ENCODE peak calls at places on chromosome 21, in four cellular contexts. Z, Q, T and V are unnamed samples.

GRCh38 chr21:16193758-16194606 is 464.2 kb downstream of the USP25 start:
- DNase-seq in Z (no peak), Q (no peak), T (peak), V (peak)

GRCh38 chr21:45765375-45765774 is 121.8 kb downstream of the PCBP3 start:
- DNase-seq in Z (no peak), T (no peak), Q (no peak), V (no peak)

GRCh38 chr21:44420416-44421205 is 34.7 kb upstream of the LRRC3 start:
- DNase-seq in Z (no peak), Q (no peak), T (no peak), V (no peak)

GRCh38 chr21:26093094-26093493 is 77.5 kb downstream of the APP start:
- DNase-seq in Z (no peak), Q (no peak), T (no peak), V (no peak)

GRCh38 chr21:43360441-43361126 is 66.3 kb downstream of the SIK1 start:
- DNase-seq in Q (no peak), T (no peak), Z (no peak), V (no peak)

GRCh38 chr21:45557611-45558043 is 15.4 kb upstream of the SLC19A1 start:
- DNase-seq in T (no peak), Q (no peak), Z (no peak), V (no peak)

GRCh38 chr21:36155603-36156338 is 853 bp upstream of the DOP1B start:
- DNase-seq in Z (no peak), T (no peak), Q (no peak), V (no peak)

GRCh38 chr21:46486481-46487000 is 27.9 kb downstream of the DIP2A start:
- DNase-seq in T (no peak), Z (no peak), Q (no peak), V (no peak)

GRCh38 chr21:45322960-45323461 is 35.3 kb upstream of the POFUT2 start:
- DNase-seq in T (no peak), Z (no peak), Q (no peak), V (no peak)

GRCh38 chr21:45433911-45434644 is 29.1 kb downstream of the COL18A1 start:
- DNase-seq in T (no peak), Z (no peak), Q (no peak), V (no peak)

GRCh38 chr21:33828083-33828482 is 87.5 kb downstream of the ATP5PO start:
- DNase-seq in T (no peak), Q (no peak), Z (no peak), V (no peak)

GRCh38 chr21:37626320-37626719 is 259.7 kb downstream of the DYRK1A start:
- DNase-seq in Q (no peak), T (no peak), Z (no peak), V (no peak)

GRCh38 chr21:39696620-39697019 is 48.4 kb upstream of the IGSF5 start:
- DNase-seq in T (no peak), Q (no peak), Z (no peak), V (no peak)

GRCh38 chr21:46294647-46295176 is 8.6 kb downstream of the YBEY start:
- DNase-seq in T (no peak), Z (no peak), Q (peak), V (no peak)

GRCh38 chr21:35208117-35208516 is 159.0 kb upstream of the RUNX1 start:
- DNase-seq in Q (no peak), T (no peak), Z (no peak), V (no peak)